ENCODE peak calls at places on chromosomes 4 and X, in nine cellular contexts. R is transverse colon, C is H54, X is endothelial cell of umbilical vein, H is heart left ventricle, W is ovary, P is IMR-90, B is A549, F is erythroblast. Q is an unnamed sample.

GRCh38 chr4:1199556-1200331 is 27.4 kb upstream of the SPON2 start:
- DNase-seq in R (peak; percentile 7), C (no peak), X (no peak), H (no peak), W (no peak), P (no peak), B (no peak), F (no peak), Q (no peak)

GRCh38 chr4:2284934-2285664 is 23.2 kb upstream of the MXD4 start:
- DNase-seq in R (no peak), C (no peak), X (peak; percentile 58), H (peak; percentile 13), W (no peak), P (peak; percentile 79), B (no peak), F (no peak), Q (peak; percentile 27)

GRCh38 chrX:144275403-144275802 is 391.5 kb downstream of the UBE2NL start:
- DNase-seq in R (no peak), C (no peak), X (no peak), H (no peak), W (no peak), P (no peak), B (no peak), F (no peak), Q (no peak)

GRCh38 chr4:164874791-164875190 is 2.2 kb upstream of the APELA start:
- DNase-seq in R (no peak), C (no peak), X (no peak), H (no peak), W (no peak), P (no peak), B (no peak), F (no peak), Q (no peak)

GRCh38 chr4:83207497-83208105 is 77.0 kb downstream of the COQ2 start:
- DNase-seq in R (peak; percentile 46), C (peak; percentile 19), X (peak; percentile 51), H (no peak), W (no peak), P (peak; percentile 67), B (peak; percentile 18), F (no peak), Q (no peak)

GRCh38 chrX:65813245-65813644 is 145.8 kb downstream of the MSN start:
- DNase-seq in R (no peak), C (no peak), X (no peak), H (no peak), W (no peak), P (no peak), B (no peak), F (no peak), Q (no peak)

GRCh38 chr4:22850630-22851029 is 157.9 kb downstream of the GBA3 start:
- DNase-seq in R (no peak), C (no peak), X (no peak), H (no peak), W (no peak), P (no peak), B (no peak), F (no peak), Q (no peak)

GRCh38 chr4:177461606-177462005 is 19.4 kb upstream of the AGA start:
- DNase-seq in R (no peak), C (no peak), X (no peak), H (no peak), W (no peak), P (no peak), B (no peak), F (no peak), Q (no peak)

GRCh38 chrX:118975831-118976598 is 1.6 kb downstream of the LONRF3 start:
- DNase-seq in R (peak; percentile 78), C (peak; percentile 74), X (peak; percentile 63), H (peak; percentile 79), W (peak; percentile 79), P (peak; percentile 3), B (peak; percentile 54), F (peak; percentile 12), Q (peak; percentile 87)

GRCh38 chrX:118976599-118977340 is 2.4 kb downstream of the LONRF3 start:
- DNase-seq in R (peak; percentile 82), C (peak; percentile 76), X (no peak), H (peak; percentile 40), W (peak; percentile 34), P (no peak), B (peak; percentile 61), F (peak; percentile 11), Q (peak; percentile 68)

GRCh38 chrX:118973389-118974087 is 880 bp upstream of the LONRF3 start:
- DNase-seq in R (peak; percentile 18), C (no peak), X (no peak), H (no peak), W (peak; percentile 15), P (no peak), B (no peak), F (no peak), Q (peak; percentile 24)

GRCh38 chrX:118974088-118974907 is at the start of gene LONRF3:
- DNase-seq in R (peak; percentile 79), C (no peak), X (peak; percentile 58), H (peak; percentile 66), W (peak; percentile 73), P (peak; percentile 3), B (peak; percentile 53), F (peak; percentile 15), Q (peak; percentile 86)

GRCh38 chrX:118974908-118975671 is 672 bp downstream of the LONRF3 start:
- DNase-seq in R (peak; percentile 58), C (no peak), X (peak; percentile 36), H (no peak), W (peak; percentile 22), P (no peak), B (no peak), F (peak; percentile 18), Q (peak; percentile 73)
- TF ChIP-seq POLR2A in R (peak; percentile 37), C (no peak), X (no peak), H (no peak), W (no peak), P (no peak), B (no peak), F (no peak), Q (peak; percentile 31)

GRCh38 chr4:90443231-90443630 is 316.0 kb downstream of the CCSER1 start:
- DNase-seq in R (no peak), C (no peak), X (no peak), H (no peak), W (no peak), P (no peak), B (no peak), F (no peak), Q (no peak)

GRCh38 chr4:90445380-90445779 is 318.2 kb downstream of the CCSER1 start:
- DNase-seq in R (no peak), C (no peak), X (peak; percentile 30), H (no peak), W (no peak), P (no peak), B (no peak), F (no peak), Q (no peak)

GRCh38 chr4:90442619-90443018 is 315.4 kb downstream of the CCSER1 start:
- DNase-seq in R (no peak), C (no peak), X (no peak), H (no peak), W (no peak), P (no peak), B (no peak), F (no peak), Q (no peak)

GRCh38 chr4:90441770-90442169 is 314.6 kb downstream of the CCSER1 start:
- DNase-seq in R (no peak), C (no peak), X (no peak), H (no peak), W (no peak), P (no peak), B (no peak), F (no peak), Q (no peak)

DNA sequence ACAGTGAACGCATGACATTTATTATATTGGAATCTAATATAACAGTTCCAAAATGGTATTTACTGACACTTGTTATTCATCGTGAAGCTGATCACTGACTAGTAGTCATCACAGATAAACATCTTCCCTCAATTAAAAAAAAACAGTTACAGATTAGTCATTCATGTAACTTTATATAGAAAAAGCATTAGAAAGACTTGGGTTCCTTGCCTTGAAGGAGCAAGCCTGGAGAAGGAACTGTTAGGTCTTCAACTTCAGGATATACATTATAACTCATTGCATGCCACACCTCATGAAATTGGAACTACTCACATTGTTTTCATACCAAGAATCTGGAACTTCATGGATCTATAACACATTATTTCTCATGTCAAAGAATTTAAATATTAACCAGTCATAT is 317.7 kb downstream of the CCSER1 start:
- DNase-seq in R (no peak), C (no peak), X (no peak), H (no peak), W (no peak), P (no peak), B (no peak), F (no peak), Q (no peak)
- TF ChIP-seq POLR2A in R (no peak), C (no peak), X (no peak), H (no peak), W (no peak), P (no peak), B (no peak), F (no peak), Q (no peak)

DNA sequence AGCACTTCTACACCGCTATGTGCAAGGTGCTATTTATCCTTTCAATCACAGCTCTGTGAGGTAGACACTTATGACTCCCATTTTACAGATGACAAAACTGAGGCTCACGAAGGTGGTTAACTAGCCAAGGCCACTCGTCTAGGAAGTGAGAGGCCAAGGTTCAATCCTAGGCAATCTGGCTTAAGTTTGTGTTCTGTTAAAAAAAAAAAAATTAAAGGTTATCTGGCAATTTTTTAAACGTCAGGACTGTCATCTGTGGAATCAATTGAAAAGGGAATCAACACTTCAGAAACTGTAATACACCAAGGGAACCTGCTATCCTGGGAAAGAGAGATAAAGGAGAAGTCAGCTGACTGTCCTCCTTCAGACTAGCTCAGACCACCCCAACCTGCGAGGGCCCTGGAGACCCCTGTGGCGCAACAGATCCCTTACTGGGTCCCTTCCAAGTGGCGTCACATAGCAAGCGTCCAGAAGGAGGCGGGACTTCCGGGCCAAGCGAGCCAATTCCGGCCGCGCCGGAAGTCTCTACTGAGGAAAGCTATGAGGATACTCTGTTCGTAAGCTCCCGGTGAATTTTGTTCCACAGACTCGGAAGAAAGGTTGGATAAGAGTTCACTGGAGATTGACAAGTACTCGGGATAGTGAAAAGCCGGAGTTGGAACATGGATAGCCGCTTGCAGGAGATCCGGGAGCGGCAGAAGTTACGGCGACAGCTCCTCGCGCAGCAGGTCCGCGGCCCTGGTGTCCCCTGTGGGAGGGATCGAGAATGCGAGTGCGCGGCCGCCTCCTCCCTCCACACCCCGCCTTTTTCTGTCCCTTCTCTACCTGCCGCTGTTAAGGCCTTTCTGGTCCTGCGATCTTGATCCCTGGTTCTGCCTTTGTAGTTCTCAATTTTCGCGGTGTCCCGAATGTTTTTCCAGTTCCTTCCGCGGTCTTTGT is at the start of gene METTL14:
- DNase-seq in R (peak; percentile 93), C (peak; percentile 41), X (peak; percentile 94), H (peak; percentile 94), W (peak; percentile 92), P (peak; percentile 87), B (peak; percentile 60), F (peak; percentile 93), Q (peak; percentile 90)
- TF ChIP-seq POLR2A in R (peak; percentile 61), C (no peak), X (peak; percentile 89), H (peak; percentile 68), W (peak; percentile 71), P (no peak), B (no peak), F (peak; percentile 86), Q (peak; percentile 61)

DNA sequence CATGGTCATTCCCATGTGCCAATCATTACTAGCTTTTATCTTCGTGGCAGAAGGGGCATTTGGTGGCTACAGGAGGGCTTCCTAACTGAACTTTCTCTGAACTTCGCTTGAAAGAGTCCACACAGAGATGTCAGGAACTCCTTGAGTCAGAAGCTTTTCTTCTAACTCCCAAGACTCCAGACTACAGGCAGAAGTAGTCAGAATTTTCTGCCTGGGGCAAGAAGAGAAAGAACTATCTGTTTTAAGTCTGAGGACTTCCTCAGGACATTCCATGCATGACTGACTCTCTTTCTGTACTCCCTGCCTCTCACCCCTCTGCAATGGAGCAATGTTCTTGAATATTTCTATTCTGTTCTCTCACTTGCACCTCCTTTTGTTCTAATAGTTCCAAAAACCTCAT is 170.5 kb upstream of the TBC1D9 start:
- DNase-seq in R (no peak), C (no peak), X (no peak), H (no peak), W (no peak), P (peak; percentile 45), B (no peak), F (no peak), Q (no peak)
- TF ChIP-seq POLR2A in R (no peak), C (no peak), X (no peak), H (no peak), W (no peak), P (no peak), B (no peak), F (no peak), Q (no peak)